ENCODE peak calls at places on chromosomes 7 and 10, in five cellular contexts. O, R, P, E and A are unnamed samples.

GRCh38 chr7:131935180-131935579 is 378.8 kb upstream of the PODXL start:
- DNase-seq in O (no peak), R (no peak), P (no peak), E (no peak), A (no peak)

GRCh38 chr7:42964849-42965805 is 33.0 kb downstream of the MRPL32 start:
- DNase-seq in R (no peak), P (no peak), O (no peak), E (no peak), A (no peak)

GRCh38 chr7:85602196-85602595 is 415.3 kb upstream of the SEMA3D start:
- DNase-seq in R (no peak), P (no peak), O (no peak), E (no peak), A (no peak)

GRCh38 chr10:75685187-75685586 is 253.8 kb downstream of the LRMDA start:
- DNase-seq in R (no peak), E (no peak), P (no peak), O (no peak), A (no peak)

GRCh38 chr7:27810186-27810585 is 70.2 kb downstream of the TAX1BP1 start:
- DNase-seq in R (no peak), E (no peak), P (no peak), O (no peak), A (no peak)

GRCh38 chr10:103083977-103084320 is 109.1 kb downstream of the NT5C2 start:
- DNase-seq in R (no peak), O (no peak), E (no peak), P (no peak), A (no peak)

GRCh38 chr7:3404490-3404889 is 103.4 kb downstream of the SDK1 start:
- DNase-seq in O (no peak), E (no peak), R (no peak), P (no peak), A (no peak)

GRCh38 chr7:68507644-68508043 is 1090.6 kb upstream of the AUTS2 start:
- DNase-seq in O (no peak), E (no peak), P (no peak), R (no peak), A (no peak)

GRCh38 chr10:123995461-123996131 is 97.8 kb downstream of the CHST15 start:
- DNase-seq in R (peak), P (peak), O (no peak), E (peak), A (peak)

GRCh38 chr7:122637799-122638198 is 61.1 kb downstream of the RNF133 start:
- DNase-seq in O (no peak), P (no peak), E (no peak), R (no peak), A (no peak)
- TF ChIP-seq CTCF in O (no peak), P (no peak), E (no peak), R (no peak), A (no peak)

GRCh38 chr7:1444214-1444924 is 14.9 kb downstream of the MICALL2 start:
- DNase-seq in O (no peak), R (no peak), P (no peak), E (no peak), A (no peak)
- TF ChIP-seq POLR2A in O (no peak), R (no peak), P (no peak), E (no peak), A (no peak)

DNA sequence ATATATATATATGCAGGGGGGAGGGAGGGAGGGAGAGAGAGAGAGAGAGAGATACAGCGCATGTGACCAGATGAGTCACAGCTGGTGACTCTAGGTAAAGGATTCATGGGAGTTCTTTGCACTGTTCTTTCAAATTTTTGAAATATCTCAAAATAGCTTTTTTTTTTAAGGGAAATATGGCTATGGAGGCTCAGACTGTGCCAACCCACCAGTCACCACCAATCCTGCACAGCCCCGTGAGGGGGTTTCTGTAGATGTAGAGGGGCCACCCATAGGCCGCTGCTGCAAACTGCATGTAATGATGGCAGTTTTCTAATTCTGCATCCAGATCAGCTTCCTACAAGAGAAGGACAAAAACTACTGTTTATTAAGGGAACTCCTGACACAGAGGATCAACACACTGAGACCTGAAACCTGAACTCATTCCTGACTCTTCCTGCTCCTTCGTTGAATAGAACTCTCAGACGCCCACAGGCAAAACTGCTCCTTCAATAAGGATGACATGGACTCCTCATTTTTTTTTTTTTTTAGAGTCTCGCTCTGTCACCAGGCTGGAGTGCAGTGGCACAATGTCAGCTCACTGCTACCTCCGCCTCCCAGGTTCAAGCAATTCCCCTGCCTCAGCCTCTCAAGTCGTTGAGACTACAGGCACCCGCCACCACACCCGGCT is 17.3 kb downstream of the DAGLB start:
- DNase-seq in O (no peak), P (no peak), E (no peak), R (no peak), A (no peak)
- TF ChIP-seq CTCF in O (no peak), P (no peak), E (no peak), R (no peak), A (no peak)

DNA sequence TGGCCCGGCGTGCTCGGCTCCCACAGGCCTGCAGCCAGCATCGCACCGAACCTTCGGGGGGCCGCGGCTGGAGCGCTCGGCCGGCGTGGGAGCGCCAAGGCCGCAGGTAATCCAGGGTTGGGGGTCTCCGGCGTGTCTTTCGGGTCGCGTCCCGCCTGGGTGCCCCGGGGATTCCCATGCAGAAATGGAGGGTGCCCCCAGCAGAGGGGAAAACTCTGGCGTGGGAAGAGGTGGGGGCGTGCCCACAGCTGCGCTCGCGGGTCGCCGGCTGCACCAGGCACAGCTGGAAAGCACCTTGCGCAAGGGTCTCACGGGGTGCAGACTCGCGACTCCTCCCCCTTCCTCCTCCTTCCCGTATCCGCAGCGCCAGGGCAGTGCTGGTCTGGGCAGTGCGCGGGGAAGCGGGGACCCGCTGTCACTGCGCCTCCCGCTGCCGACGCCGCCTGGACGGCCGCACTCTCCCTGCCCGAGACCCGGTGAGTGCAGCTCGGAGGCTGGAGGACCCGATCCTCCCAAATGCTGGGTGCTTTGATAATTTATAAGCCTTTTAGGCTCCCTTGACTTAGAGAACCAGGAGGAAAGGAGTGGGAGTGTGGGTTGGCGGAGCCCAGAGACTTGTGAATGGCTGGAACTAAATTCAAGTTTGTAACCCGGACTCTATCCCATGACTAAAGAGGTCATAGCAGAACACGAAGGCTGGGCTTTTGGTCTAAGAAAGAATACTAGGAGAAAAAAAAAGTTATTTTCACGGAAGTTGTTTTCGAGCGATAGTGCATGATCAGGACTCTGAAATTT is 486 bp downstream of the MAP3K8 start:
- DNase-seq in R (peak), E (peak), O (peak), P (peak), A (peak)
- TF ChIP-seq POLR2A in R (peak), E (peak), O (peak), P (peak), A (peak)

GRCh38 chr7:108202743-108203142 is 72.6 kb upstream of the LAMB4 start:
- DNase-seq in E (no peak), R (no peak), O (no peak), P (no peak), A (no peak)

GRCh38 chr7:108200326-108200725 is 70.2 kb upstream of the LAMB4 start:
- DNase-seq in P (no peak), R (no peak), O (no peak), E (no peak), A (no peak)

GRCh38 chr7:108204281-108204796 is 74.2 kb upstream of the LAMB4 start:
- DNase-seq in P (no peak), O (no peak), R (no peak), E (no peak), A (no peak)

GRCh38 chr7:108201766-108202165 is 71.6 kb upstream of the LAMB4 start:
- DNase-seq in R (no peak), O (no peak), P (no peak), E (no peak), A (no peak)

GRCh38 chr7:108203433-108204002 is 73.4 kb upstream of the LAMB4 start:
- DNase-seq in P (no peak), O (no peak), E (no peak), R (no peak), A (no peak)
- TF ChIP-seq CTCF in P (no peak), O (no peak), E (no peak), R (no peak), A (no peak)

GRCh38 chr7:75650671-75651070 is 88.1 kb downstream of the HIP1 start:
- DNase-seq in R (peak), E (peak), O (no peak), P (peak), A (peak)
- TF ChIP-seq POLR2A in R (no peak), E (no peak), O (no peak), P (no peak), A (no peak)

DNA sequence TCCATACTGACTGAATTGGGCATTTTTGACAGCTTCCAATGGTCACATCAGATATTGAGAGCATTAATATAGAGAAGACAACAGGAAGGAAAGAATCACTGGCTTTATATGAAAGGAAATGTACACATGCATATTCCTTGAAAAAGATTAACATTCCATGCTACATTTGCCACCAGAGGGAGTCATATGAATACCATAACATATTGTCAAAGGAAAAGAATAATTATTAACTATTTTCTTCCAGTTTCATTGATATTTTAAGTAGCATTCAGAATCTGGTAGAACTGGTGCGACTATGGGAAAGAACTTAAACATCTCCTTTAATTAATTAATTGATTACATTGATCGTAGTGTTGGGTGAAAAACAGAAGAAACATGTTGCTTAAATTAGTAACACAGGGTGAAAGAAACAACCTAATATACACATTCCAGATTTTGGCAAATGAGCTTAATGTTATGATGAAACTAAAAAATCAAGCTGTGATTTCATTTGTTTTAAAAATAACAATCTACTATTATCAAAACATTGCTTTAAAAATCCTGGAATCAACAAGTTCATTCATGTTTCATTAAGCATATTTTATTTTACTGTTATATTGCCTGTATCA is 71.5 kb downstream of the GPR85 start:
- DNase-seq in E (no peak), O (no peak), P (no peak), R (no peak), A (no peak)
- TF ChIP-seq CTCF in E (peak), O (peak), P (no peak), R (peak), A (no peak)